ENCODE peak calls at places on chromosomes 13 and 19, in five cellular contexts. P is K562, W is HEK293T, U is SK-N-SH, M is HepG2. V is an unnamed sample.

GRCh38 chr19:57620673-57621348 is 6.8 kb downstream of the ZNF134 start:
- DNase-seq in W (no peak), U (no peak), P (no peak), M (no peak), V (no peak)

GRCh38 chr19:18044825-18045304 is 36.9 kb downstream of the ARRDC2 start:
- DNase-seq in P (peak), U (no peak), M (no peak), W (no peak), V (peak)

GRCh38 chr13:37414667-37415066 is 183.9 kb downstream of the POSTN start:
- DNase-seq in U (no peak), P (no peak), W (no peak), M (no peak), V (no peak)

GRCh38 chr19:18475762-18476331 is 37.9 kb upstream of the ISYNA1 start:
- DNase-seq in W (no peak), U (no peak), M (peak), P (no peak), V (no peak)

GRCh38 chr13:29817604-29818378 is 32.6 kb downstream of the UBL3 start:
- DNase-seq in M (no peak), U (peak), W (no peak), P (no peak), V (peak)

GRCh38 chr13:40982772-40983171 is 36.3 kb downstream of the ELF1 start:
- DNase-seq in M (no peak), P (no peak), W (peak), U (peak), V (peak)

GRCh38 chr19:56613639-56614038 is 18.5 kb downstream of the ZNF71 start:
- DNase-seq in U (no peak), P (no peak), W (no peak), M (no peak), V (no peak)

GRCh38 chr13:60150538-60150937 is 13.2 kb downstream of the DIAPH3 start:
- DNase-seq in P (no peak), W (no peak), U (no peak), M (no peak), V (no peak)

GRCh38 chr13:101453784-101454201 is 1.3 kb downstream of the ITGBL1 start:
- DNase-seq in W (no peak), U (peak), M (no peak), P (no peak), V (no peak)

GRCh38 chr13:49218493-49219051 is 1.6 kb upstream of the MLNR start:
- DNase-seq in W (no peak), P (no peak), M (no peak), U (no peak), V (no peak)

GRCh38 chr19:35742121-35742724 is at the start of gene IGFLR1:
- DNase-seq in W (no peak), U (no peak), P (no peak), M (no peak), V (peak)

GRCh38 chr19:16175954-16176353 is 2.6 kb upstream of the CIB3 start:
- DNase-seq in P (no peak), W (no peak), U (no peak), M (no peak), V (no peak)

GRCh38 chr19:48683349-48683748 is 10.5 kb upstream of the NTN5 start:
- DNase-seq in P (no peak), U (no peak), M (no peak), W (no peak), V (no peak)

GRCh38 chr13:98274921-98275487 is 97.9 kb upstream of the RNF113B start:
- DNase-seq in M (no peak), W (no peak), U (no peak), P (no peak), V (no peak)

GRCh38 chr19:56092685-56093631 is 28.1 kb downstream of the ZNF787 start:
- DNase-seq in U (no peak), M (no peak), P (no peak), W (no peak), V (no peak)

GRCh38 chr19:6101991-6102390 is 8.3 kb downstream of the RFX2 start:
- DNase-seq in P (no peak), M (no peak), U (no peak), W (no peak), V (no peak)

GRCh38 chr19:6101291-6101690 is 9.0 kb downstream of the RFX2 start:
- DNase-seq in W (no peak), U (no peak), P (no peak), M (no peak), V (no peak)

GRCh38 chr19:6103894-6104293 is 6.4 kb downstream of the RFX2 start:
- DNase-seq in P (no peak), M (no peak), U (no peak), W (no peak), V (no peak)

GRCh38 chr19:6105444-6105843 is 4.9 kb downstream of the RFX2 start:
- DNase-seq in M (no peak), W (no peak), U (no peak), P (no peak), V (no peak)

DNA sequence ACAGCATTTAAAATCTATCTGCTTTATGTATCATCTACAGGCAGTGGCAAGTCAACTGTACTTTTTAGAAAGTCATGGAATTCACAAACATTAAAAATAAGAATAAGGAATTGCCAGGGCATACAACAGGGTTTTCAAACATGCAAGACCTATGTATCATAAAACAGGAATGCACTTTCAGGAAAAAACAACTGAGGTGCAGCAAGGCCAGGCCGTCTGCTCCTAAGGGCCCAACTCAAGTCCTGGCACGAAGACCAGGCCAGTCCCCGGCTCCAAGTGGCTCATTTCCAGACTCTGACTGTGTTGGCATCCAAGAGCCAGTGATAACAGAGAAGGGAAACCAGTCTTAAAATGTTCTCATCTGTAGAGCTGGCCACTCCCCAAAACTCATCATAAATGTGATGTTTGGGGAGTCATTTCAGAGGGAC is 7.1 kb downstream of the RFX2 start:
- DNase-seq in M (no peak), P (no peak), W (no peak), U (no peak), V (no peak)
- TF ChIP-seq FOXM1 in M (no peak), P (no peak), W (no peak), U (peak), V (no peak)

GRCh38 chr19:7366701-7367420 is 18.1 kb downstream of the ARHGEF18 start:
- DNase-seq in U (no peak), P (peak), W (no peak), M (peak), V (no peak)
- TF ChIP-seq FOXM1 in U (no peak), P (no peak), W (no peak), M (no peak), V (no peak)

DNA sequence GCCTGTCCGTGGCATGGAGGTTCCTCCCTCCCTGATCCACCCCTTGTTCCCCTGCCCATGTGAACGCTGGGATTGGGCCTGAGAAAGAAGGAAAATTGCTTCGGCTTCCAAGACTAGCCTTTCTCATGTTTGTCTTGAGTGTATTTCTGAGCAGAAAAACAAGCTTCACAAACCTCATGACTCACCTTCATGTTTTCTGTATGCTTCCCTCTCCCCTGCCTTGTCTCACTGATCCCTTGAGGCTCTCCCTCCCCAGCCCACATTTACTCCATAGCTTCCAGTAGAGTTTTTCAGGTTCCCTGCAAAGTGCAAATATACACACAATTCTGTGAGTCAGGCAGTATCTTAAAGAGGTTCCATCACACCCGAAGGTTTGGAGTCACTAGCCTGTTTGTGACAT is 572.4 kb downstream of the UQCRFS1 start:
- DNase-seq in W (no peak), P (no peak), M (no peak), U (no peak), V (no peak)
- TF ChIP-seq FOXM1 in W (no peak), P (no peak), M (no peak), U (no peak), V (no peak)

GRCh38 chr19:51124729-51125128 is at the start of gene SIGLEC9:
- DNase-seq in W (no peak), M (no peak), P (no peak), U (no peak), V (no peak)

GRCh38 chr19:51123381-51124186 is 1.1 kb upstream of the SIGLEC9 start:
- DNase-seq in P (no peak), M (no peak), W (no peak), U (no peak), V (no peak)

GRCh38 chr19:51127032-51127431 is 2.3 kb downstream of the SIGLEC9 start:
- DNase-seq in W (no peak), U (no peak), M (no peak), P (no peak), V (no peak)

GRCh38 chr19:51124216-51124615 is 490 bp upstream of the SIGLEC9 start:
- DNase-seq in P (no peak), W (no peak), M (no peak), U (no peak), V (no peak)

DNA sequence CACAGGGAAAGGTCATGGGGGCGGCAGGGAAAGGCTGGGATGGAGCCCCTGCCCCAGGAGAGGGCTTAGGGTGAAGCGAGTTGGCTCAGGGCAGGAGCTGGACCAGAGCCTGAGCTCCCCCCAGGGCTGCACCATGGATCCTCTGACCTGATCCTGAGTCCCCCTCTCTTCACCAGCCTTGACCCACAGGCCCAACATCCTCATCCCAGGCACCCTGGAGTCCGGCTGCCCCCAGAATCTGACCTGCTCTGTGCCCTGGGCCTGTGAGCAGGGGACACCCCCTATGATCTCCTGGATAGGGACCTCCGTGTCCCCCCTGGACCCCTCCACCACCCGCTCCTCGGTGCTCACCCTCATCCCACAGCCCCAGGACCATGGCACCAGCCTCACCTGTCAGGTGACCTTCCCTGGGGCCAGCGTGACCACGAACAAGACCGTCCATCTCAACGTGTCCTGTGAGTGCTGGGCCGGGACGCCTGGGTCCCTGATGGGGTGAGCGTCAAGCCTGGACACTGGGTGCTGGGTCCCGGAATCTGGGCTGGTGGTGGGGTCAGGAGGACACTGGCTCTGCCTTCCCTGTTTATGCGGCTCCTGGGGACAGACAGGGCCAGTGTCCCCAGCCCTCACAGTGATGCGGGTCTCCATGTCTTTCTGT is 842 bp downstream of the SIGLEC9 start:
- DNase-seq in M (no peak), W (no peak), U (no peak), P (no peak), V (no peak)
- TF ChIP-seq FOXM1 in M (no peak), W (no peak), U (no peak), P (no peak), V (no peak)

V was measured in GM12878.